ENCODE peak calls at places on chromosomes 3 and 15, in six cellular contexts. C is neural progenitor cell, I is mesenchymal stem cell, P is OCI-LY7, Q is GM23338, A is neuronal stem cell. G is an unnamed sample.

GRCh38 chr3:183472155-183472554 is 43.7 kb upstream of the MCF2L2 start:
- DNase-seq in C (no peak), I (no peak), P (no peak), Q (no peak), A (no peak), G (no peak)

GRCh38 chr3:107969994-107970896 is 120.6 kb downstream of the CD47 start:
- DNase-seq in C (no peak), I (no peak), P (no peak), Q (no peak), A (no peak), G (no peak)

GRCh38 chr15:100457201-100457600 is 71.5 kb downstream of the CERS3 start:
- DNase-seq in C (peak), I (peak), P (no peak), Q (peak), A (peak), G (no peak)

GRCh38 chr3:66047321-66048050 is 8.8 kb upstream of the MAGI1 start:
- DNase-seq in C (no peak), I (peak), P (no peak), Q (no peak), A (no peak), G (no peak)

GRCh38 chr3:160577551-160578195 is 12.3 kb upstream of the KPNA4 start:
- DNase-seq in C (peak), I (no peak), P (no peak), Q (peak), A (no peak), G (no peak)

GRCh38 chr15:88066758-88067157 is 189.8 kb downstream of the NTRK3 start:
- DNase-seq in C (no peak), I (no peak), P (no peak), Q (peak), A (no peak), G (no peak)

GRCh38 chr3:139928708-139929505 is 6.1 kb upstream of the CLSTN2 start:
- DNase-seq in C (no peak), I (no peak), P (no peak), Q (no peak), A (no peak), G (no peak)

GRCh38 chr15:70832176-70832575 is 21.8 kb downstream of the LARP6 start:
- DNase-seq in C (no peak), I (no peak), P (no peak), Q (no peak), A (no peak), G (no peak)

GRCh38 chr3:45796902-45797637 is 734 bp upstream of the SLC6A20 start:
- DNase-seq in C (no peak), I (no peak), P (no peak), Q (no peak), A (no peak), G (no peak)

GRCh38 chr3:196620228-196620627 is 19.3 kb upstream of the NRROS start:
- DNase-seq in C (no peak), I (peak), P (no peak), Q (no peak), A (peak), G (no peak)

GRCh38 chr15:31254431-31255175 is 72.0 kb upstream of the KLF13 start:
- DNase-seq in C (no peak), I (no peak), P (peak), Q (no peak), A (no peak), G (no peak)

GRCh38 chr15:31346367-31347066 is 19.9 kb downstream of the KLF13 start:
- DNase-seq in C (no peak), I (no peak), P (peak), Q (no peak), A (no peak), G (no peak)

DNA sequence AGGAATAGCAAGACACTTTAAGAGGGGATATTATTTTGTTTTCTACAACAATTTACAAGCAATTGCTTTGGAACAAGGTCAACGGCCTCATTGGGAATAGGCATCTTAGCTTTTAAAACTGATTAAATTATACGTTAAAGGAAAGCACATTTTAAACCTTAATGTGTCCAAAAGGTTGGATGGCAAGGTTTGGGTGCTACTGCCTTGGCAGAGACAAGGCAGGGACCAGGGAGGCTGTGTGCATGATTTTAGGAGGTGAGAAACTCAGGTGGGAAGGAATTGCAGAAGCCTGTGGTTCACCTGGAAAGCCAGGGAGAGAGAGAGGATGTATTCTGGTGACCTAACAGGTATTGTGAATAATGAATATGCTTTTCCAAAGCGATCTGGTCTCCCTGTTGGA is 54.3 kb downstream of the TGFBR2 start:
- DNase-seq in C (no peak), I (no peak), P (no peak), Q (no peak), A (no peak), G (no peak)
- H3K27ac ChIP-seq in C (no peak), I (peak), P (no peak), Q (no peak), A (no peak), G (no peak)

GRCh38 chr15:60369696-60370095 is 28.1 kb downstream of the ANXA2 start:
- DNase-seq in C (no peak), I (no peak), P (no peak), Q (no peak), A (no peak), G (no peak)

GRCh38 chr15:60363903-60364302 is 33.9 kb downstream of the ANXA2 start:
- DNase-seq in C (no peak), I (peak), P (no peak), Q (no peak), A (no peak), G (no peak)

GRCh38 chr15:60363024-60363674 is 34.6 kb downstream of the ANXA2 start:
- DNase-seq in C (no peak), I (peak), P (no peak), Q (no peak), A (no peak), G (no peak)

GRCh38 chr15:60362318-60363023 is 35.3 kb downstream of the ANXA2 start:
- DNase-seq in C (no peak), I (peak), P (no peak), Q (no peak), A (no peak), G (no peak)

DNA sequence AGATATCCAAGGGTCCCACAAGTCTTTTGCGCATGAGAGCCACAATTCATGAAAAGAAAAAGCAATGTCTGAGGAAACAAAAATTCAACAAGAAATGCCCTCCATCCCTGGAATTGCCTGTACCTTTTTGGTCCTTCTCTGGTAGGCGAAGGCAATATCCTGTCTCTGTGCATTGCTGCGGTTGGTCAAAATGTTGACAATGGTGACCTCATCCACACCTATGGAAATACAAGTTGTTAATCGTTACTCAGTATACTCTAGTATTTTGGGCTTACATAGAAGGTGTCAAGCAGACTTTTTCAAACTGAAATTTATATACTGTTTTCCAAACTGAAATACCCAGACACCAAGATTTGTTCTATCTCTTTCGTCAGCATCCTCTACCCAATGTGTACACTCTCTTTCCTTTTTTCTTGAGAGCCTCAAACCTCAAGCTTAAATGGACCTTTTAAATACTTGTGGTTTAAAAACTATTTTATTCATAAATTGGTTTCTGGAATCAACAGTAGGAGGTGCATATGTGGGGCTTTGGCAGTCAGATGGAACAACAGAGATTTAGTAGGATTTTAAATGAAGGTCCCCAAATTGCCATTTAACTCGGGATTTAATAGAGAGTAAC is 33.4 kb downstream of the ANXA2 start:
- DNase-seq in C (no peak), I (no peak), P (no peak), Q (no peak), A (no peak), G (no peak)
- H3K4me2 ChIP-seq in C (no peak), I (no peak), P (no peak), Q (no peak), A (no peak), G (no peak)

GRCh38 chr3:61875073-61875472 is 313.7 kb downstream of the PTPRG start:
- DNase-seq in C (no peak), I (peak), P (no peak), Q (peak), A (no peak), G (no peak)

GRCh38 chr3:61875976-61876671 is 314.8 kb downstream of the PTPRG start:
- DNase-seq in C (no peak), I (peak), P (no peak), Q (no peak), A (no peak), G (no peak)

GRCh38 chr3:61875488-61875887 is 314.1 kb downstream of the PTPRG start:
- DNase-seq in C (no peak), I (no peak), P (no peak), Q (no peak), A (no peak), G (no peak)

GRCh38 chr3:61877359-61877770 is 316.0 kb downstream of the PTPRG start:
- DNase-seq in C (peak), I (peak), P (peak), Q (peak), A (no peak), G (no peak)

GRCh38 chr3:61876797-61877196 is 315.4 kb downstream of the PTPRG start:
- DNase-seq in C (no peak), I (peak), P (no peak), Q (no peak), A (no peak), G (no peak)
- H3K27ac ChIP-seq in C (peak), I (no peak), P (no peak), Q (no peak), A (no peak), G (no peak)

DNA sequence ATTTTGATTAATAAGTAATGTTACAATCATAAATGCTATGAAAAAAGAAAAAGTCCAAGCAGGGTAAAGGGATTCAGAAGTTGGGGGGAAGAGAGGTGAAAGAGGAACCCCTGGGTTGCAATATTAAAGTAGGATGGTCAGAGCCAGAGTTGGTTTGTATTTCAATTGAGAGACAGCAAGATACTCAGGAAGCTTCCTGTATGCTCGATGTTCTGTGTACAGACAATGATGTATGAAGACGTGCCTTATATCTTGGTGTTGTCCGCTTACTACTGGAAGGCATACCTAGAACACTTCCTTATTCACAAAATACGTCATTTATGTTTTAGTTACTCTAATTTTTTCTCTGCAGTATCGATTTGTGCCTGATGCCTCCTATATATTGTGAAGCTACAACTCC is 87.6 kb downstream of the TBL1XR1 start:
- DNase-seq in C (no peak), I (no peak), P (peak), Q (no peak), A (no peak), G (no peak)
- H3K4me2 ChIP-seq in C (peak), I (no peak), P (peak), Q (peak), A (no peak), G (no peak)

DNA sequence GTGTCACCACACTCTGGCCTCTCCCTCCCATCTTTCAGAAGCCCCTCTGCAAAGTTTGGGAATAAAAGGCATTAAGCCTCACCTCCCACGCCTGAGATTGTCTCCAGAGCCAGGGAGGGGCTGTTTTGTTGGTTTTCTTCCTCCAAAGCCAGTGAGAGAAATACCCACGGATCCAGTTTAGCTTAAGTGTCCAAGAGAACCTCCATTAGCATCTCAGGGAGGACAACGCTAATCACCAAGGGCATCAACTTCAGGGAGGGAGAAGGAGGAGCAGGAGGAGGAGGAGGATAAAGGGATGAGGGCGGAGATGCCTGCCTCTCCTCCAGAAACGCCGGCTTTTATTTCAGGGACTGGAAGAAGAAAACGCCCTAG is 101.6 kb downstream of the SRGAP3 start:
- DNase-seq in C (no peak), I (no peak), P (no peak), Q (no peak), A (no peak), G (no peak)
- H3K27ac ChIP-seq in C (no peak), I (peak), P (no peak), Q (no peak), A (no peak), G (no peak)

GRCh38 chr3:190644766-190645165 is 130.9 kb downstream of the IL1RAP start:
- DNase-seq in C (no peak), I (peak), P (no peak), Q (no peak), A (no peak), G (no peak)

GRCh38 chr3:190646996-190647395 is 133.1 kb downstream of the IL1RAP start:
- DNase-seq in C (no peak), I (no peak), P (no peak), Q (no peak), A (no peak), G (no peak)

GRCh38 chr3:190644035-190644434 is 130.2 kb downstream of the IL1RAP start:
- DNase-seq in C (no peak), I (no peak), P (no peak), Q (no peak), A (no peak), G (no peak)

GRCh38 chr3:190641564-190641963 is 127.7 kb downstream of the IL1RAP start:
- DNase-seq in C (no peak), I (no peak), P (no peak), Q (no peak), A (no peak), G (no peak)

GRCh38 chr3:190645932-190646331 is 132.0 kb downstream of the IL1RAP start:
- DNase-seq in C (no peak), I (no peak), P (no peak), Q (peak), A (no peak), G (no peak)
- H3K4me2 ChIP-seq in C (no peak), I (no peak), P (no peak), Q (peak), A (no peak), G (peak)

DNA sequence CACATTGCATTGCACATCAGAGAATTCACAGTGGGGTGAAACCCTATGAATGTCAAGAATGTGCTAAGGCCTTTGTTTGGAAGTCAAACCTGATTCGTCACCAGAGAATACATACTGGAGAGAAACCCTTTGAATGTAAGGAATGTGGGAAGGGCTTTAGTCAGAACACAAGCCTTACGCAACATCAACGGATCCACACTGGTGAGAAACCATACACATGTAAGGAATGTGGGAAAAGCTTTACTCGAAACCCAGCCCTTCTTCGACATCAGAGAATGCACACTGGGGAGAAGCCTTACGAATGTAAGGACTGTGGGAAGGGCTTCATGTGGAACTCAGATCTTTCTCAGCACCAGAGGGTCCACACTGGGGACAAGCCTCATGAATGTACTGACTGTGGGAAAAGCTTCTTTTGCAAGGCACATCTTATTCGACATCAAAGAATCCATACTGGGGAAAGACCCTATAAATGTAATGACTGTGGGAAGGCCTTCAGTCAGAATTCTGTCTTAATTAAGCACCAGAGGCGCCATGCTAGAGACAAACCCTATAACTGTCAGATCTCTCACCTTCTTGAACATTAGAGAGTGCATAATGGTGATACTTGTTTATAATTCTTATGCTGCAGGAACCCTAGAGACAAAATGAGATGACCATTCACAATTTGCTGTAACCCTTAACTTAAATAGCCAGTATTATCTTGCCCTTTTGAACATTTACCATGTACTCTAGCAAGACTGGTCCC is 9.0 kb downstream of the ZNF662 start:
- DNase-seq in C (peak), I (no peak), P (no peak), Q (peak), A (no peak), G (no peak)
- H3K27ac ChIP-seq in C (no peak), I (no peak), P (no peak), Q (no peak), A (no peak), G (no peak)

DNA sequence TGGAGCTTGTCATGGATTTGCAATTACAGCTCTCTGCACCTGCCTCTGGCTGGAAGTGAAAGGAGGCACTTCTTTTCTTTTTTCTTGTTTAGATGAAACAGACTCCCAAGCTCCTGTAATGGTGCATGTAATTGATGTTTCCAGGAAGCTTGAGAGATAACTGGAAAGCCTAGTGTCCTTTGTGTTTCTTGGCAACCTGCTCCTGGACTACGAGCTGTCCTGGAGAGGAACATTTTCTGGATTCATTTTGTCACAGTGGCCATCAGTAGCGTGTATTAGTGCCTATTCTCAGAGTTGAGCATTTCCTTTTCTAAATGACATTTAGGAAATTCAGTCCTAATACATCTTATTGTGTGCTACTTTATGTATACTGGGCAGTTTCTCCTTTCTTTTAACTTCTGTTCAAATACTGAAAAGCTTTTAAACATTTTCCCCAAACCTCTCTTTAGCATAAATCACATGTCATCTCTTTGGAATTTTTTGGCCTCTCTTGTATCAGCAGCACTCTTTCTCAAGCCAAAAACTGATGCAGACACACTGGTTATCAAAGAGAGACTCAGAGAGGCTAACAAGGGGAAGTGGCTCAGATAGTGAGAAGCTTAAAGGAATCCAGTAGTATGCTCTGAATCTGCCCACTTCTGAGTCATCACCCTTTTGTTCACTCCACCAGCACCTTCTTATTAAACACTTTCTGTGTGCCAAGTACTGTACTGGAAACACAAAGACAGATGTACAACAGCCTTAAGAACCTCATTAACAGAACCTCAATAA is 62.6 kb upstream of the SLC2A2 start:
- DNase-seq in C (peak), I (peak), P (no peak), Q (no peak), A (no peak), G (no peak)
- H3K4me2 ChIP-seq in C (no peak), I (no peak), P (no peak), Q (no peak), A (no peak), G (no peak)

DNA sequence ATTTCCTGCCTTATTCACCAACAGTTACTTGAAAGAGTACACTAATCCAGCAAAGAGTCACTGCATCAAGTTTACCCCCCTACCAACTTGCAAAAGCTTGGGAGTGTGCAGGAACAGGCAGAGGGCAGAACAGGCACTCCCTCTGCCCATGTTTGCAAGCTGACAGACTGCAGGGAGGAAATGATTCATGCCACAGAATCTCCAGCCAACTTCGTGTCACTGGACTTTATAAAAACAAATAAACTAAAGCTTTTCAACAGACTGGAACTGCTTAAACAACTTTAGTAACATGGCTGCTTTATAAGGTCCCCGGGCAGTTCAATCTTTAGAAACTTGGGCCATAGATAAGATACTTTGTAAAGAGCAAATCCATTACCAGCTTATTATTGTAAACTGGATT is 129.5 kb downstream of the THRB start:
- DNase-seq in C (no peak), I (peak), P (no peak), Q (no peak), A (no peak), G (no peak)
- H3K27ac ChIP-seq in C (no peak), I (peak), P (no peak), Q (no peak), A (no peak), G (no peak)

G was measured in H9.